ENCODE peak calls at places on chromosomes 1 and 21, in ten cellular contexts. N is sigmoid colon; A is H9; O is CD8-positive, alpha-beta T cell; B is brain microvascular endothelial cell; S is OCI-LY7; E is uterus; X is hepatocyte; F is esophagus squamous epithelium; W is spleen. H is an unnamed sample.

GRCh38 chr1:53620620-53620957 is 118.4 kb downstream of the GLIS1 start:
- DNase-seq in F (no peak), E (no peak), S (no peak), A (no peak), W (no peak), B (no peak), O (no peak), X (no peak), N (peak), H (no peak)

GRCh38 chr21:31706562-31706961 is 25.4 kb downstream of the SCAF4 start:
- DNase-seq in W (no peak), E (no peak), F (no peak), B (no peak), X (no peak), A (no peak), S (no peak), O (no peak), N (no peak), H (no peak)

GRCh38 chr1:225250432-225250831 is 177.4 kb downstream of the LBR start:
- DNase-seq in S (no peak), B (no peak), W (no peak), E (no peak), X (no peak), O (no peak), F (no peak), A (no peak), N (no peak), H (no peak)

GRCh38 chr1:20073247-20073646 is 3.3 kb downstream of the PLA2G5 start:
- DNase-seq in W (no peak), O (no peak), N (peak), B (no peak), F (no peak), S (peak), E (no peak), X (no peak), A (no peak), H (no peak)

GRCh38 chr1:150562384-150563339 is 13.5 kb downstream of the ADAMTSL4 start:
- DNase-seq in F (peak), N (peak), W (peak), B (no peak), E (no peak), A (peak), X (peak), S (peak), O (peak), H (peak)

GRCh38 chr1:156214024-156214748 is 1.4 kb downstream of the PMF1 start:
- DNase-seq in E (no peak), O (no peak), W (no peak), N (no peak), X (no peak), F (no peak), A (no peak), S (no peak), B (peak), H (no peak)

GRCh38 chr21:39387461-39388037 is 38.7 kb upstream of the HMGN1 start:
- DNase-seq in O (peak), B (peak), F (peak), X (peak), W (peak), E (peak), S (peak), A (peak), N (peak), H (peak)

GRCh38 chr1:206569548-206569947 is 42.7 kb downstream of the EIF2D start:
- DNase-seq in B (no peak), S (no peak), O (no peak), F (no peak), N (no peak), X (no peak), W (no peak), E (no peak), A (no peak), H (no peak)

GRCh38 chr21:36454079-36454478 is 25.8 kb downstream of the CLDN14 start:
- DNase-seq in A (no peak), N (no peak), B (no peak), W (no peak), O (no peak), X (no peak), F (no peak), S (no peak), E (no peak), H (no peak)

GRCh38 chr1:174815036-174815435 is 184.7 kb upstream of the CACYBP start:
- DNase-seq in E (no peak), O (no peak), S (peak), N (no peak), X (no peak), B (peak), A (no peak), F (no peak), W (no peak), H (no peak)

GRCh38 chr1:212671342-212672031 is 28.2 kb downstream of the BATF3 start:
- DNase-seq in F (no peak), N (no peak), W (peak), S (peak), O (no peak), X (peak), E (peak), B (peak), A (peak), H (no peak)

GRCh38 chr1:212119863-212120262 is 84.3 kb downstream of the DTL start:
- DNase-seq in F (no peak), W (no peak), E (no peak), A (no peak), S (no peak), N (no peak), O (no peak), X (peak), B (no peak), H (no peak)

GRCh38 chr1:8871965-8872399 is 6.5 kb downstream of the ENO1 start:
- DNase-seq in B (no peak), A (no peak), N (no peak), W (no peak), S (no peak), X (no peak), F (no peak), O (no peak), E (no peak), H (no peak)

GRCh38 chr21:41348434-41348833 is 13.4 kb upstream of the MX2 start:
- DNase-seq in W (no peak), F (no peak), E (no peak), S (no peak), X (no peak), O (no peak), B (no peak), A (no peak), N (no peak), H (no peak)
- H3K27ac ChIP-seq in W (peak), F (no peak), E (no peak), S (no peak), X (no peak), O (no peak), B (no peak), A (no peak), N (no peak), H (no peak)

DNA sequence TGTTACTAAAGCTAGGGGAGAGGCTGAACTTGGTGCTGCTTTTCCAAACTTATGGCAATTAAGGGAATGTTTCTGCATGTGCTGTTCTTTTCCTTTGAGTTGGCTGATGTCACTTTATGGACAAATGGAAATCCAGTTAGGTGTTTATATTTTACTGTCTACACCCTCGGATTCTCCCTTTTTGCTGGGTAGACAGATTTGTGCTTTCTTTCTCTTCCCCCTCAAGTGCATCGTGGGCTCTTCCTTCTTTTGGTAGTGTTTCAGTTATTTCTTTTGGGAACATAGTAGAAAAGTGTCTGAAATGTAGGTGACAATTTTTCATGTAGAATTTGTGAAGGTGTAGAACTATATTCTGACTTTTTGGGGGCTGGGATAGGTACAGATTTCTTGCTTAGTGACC is 22.9 kb downstream of the SYT14 start:
- DNase-seq in F (no peak), W (no peak), B (no peak), X (no peak), O (no peak), E (no peak), N (no peak), A (no peak), S (no peak), H (no peak)
- H3K27ac ChIP-seq in F (no peak), W (no peak), B (no peak), X (no peak), O (no peak), E (no peak), N (no peak), A (no peak), S (no peak), H (no peak)

DNA sequence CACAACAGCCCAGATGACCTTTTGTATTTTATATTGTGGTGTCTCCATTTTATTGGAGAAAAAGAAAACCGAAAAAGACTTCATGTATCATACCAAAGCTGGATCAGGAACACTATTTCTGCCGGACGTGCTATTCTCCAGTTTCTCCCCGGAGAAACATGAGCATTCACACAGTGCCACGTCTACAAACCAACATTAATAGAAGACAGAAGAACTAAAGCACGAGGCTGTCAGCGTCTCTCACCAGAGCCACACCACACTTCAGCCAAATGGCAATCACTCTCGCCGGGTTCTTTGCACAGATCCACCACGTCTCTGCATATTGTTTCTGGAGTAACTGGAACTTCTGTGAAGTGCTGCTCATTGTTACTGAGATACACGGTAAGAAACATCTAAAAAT is 24.8 kb downstream of the TP53BP2 start:
- DNase-seq in O (no peak), W (no peak), F (no peak), B (no peak), E (no peak), N (no peak), S (no peak), A (no peak), X (no peak), H (no peak)
- H3K27ac ChIP-seq in O (no peak), W (no peak), F (no peak), B (no peak), E (no peak), N (no peak), S (no peak), A (no peak), X (no peak), H (no peak)

DNA sequence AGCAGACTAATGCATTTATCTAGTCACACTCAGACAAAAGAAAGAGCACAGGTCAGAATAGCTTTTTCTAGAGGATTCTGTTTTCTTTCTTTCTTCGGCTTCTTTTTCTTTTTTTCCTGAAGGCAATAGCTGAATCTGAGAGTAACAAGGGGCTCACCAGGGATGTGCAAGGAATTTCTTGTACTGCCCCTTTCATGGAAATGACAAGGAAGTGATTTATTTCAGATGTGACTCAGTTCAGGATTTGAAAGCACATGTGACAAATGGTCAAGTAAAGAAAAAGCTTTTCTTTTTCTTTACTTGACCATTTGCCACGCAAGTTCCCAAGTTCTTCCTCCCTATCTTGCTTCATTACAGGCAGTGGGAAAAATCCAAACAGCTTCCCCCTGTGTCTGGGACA is 202.0 kb downstream of the GABPA start:
- DNase-seq in A (no peak), O (no peak), B (no peak), S (no peak), F (no peak), N (no peak), X (no peak), W (no peak), E (no peak), H (no peak)
- H3K27ac ChIP-seq in A (no peak), O (no peak), B (peak), S (no peak), F (no peak), N (no peak), X (no peak), W (no peak), E (peak), H (no peak)

GRCh38 chr1:161185732-161186311 is 8.5 kb upstream of the B4GALT3 start:
- DNase-seq in A (no peak), E (no peak), B (no peak), S (peak), W (peak), X (no peak), O (no peak), F (no peak), N (no peak), H (no peak)
- H3K27ac ChIP-seq in A (no peak), E (peak), B (no peak), S (peak), W (peak), X (no peak), O (peak), F (peak), N (peak), H (peak)

GRCh38 chr1:234726359-234726836 is 116.4 kb upstream of the IRF2BP2 start:
- DNase-seq in S (peak), B (peak), X (no peak), A (peak), E (no peak), W (no peak), O (no peak), F (no peak), N (peak), H (no peak)
- H3K27ac ChIP-seq in S (peak), B (peak), X (peak), A (no peak), E (peak), W (peak), O (no peak), F (peak), N (peak), H (no peak)

GRCh38 chr21:33162436-33162921 is 67.3 kb upstream of the IFNAR2 start:
- DNase-seq in W (no peak), E (peak), B (no peak), N (no peak), A (no peak), O (no peak), F (no peak), S (no peak), X (no peak), H (no peak)

GRCh38 chr21:33155005-33155404 is 74.7 kb upstream of the IFNAR2 start:
- DNase-seq in N (no peak), F (no peak), B (no peak), O (no peak), E (no peak), A (no peak), X (no peak), W (no peak), S (no peak), H (no peak)

GRCh38 chr21:33157303-33157702 is 72.4 kb upstream of the IFNAR2 start:
- DNase-seq in N (no peak), W (no peak), E (no peak), B (no peak), A (no peak), F (no peak), S (no peak), X (no peak), O (no peak), H (no peak)

GRCh38 chr21:33155457-33155856 is 74.3 kb upstream of the IFNAR2 start:
- DNase-seq in X (no peak), E (no peak), O (no peak), A (no peak), N (no peak), F (no peak), W (no peak), B (no peak), S (no peak), H (no peak)

GRCh38 chr21:33158654-33159053 is 71.1 kb upstream of the IFNAR2 start:
- DNase-seq in O (no peak), A (no peak), F (no peak), E (no peak), W (no peak), B (no peak), X (no peak), S (no peak), N (no peak), H (no peak)
- H3K27ac ChIP-seq in O (no peak), A (no peak), F (no peak), E (no peak), W (no peak), B (no peak), X (no peak), S (no peak), N (no peak), H (no peak)

GRCh38 chr1:205396972-205397616 is 24.8 kb downstream of the LEMD1 start:
- DNase-seq in A (peak), E (no peak), S (peak), O (no peak), X (peak), F (no peak), B (peak), W (no peak), N (no peak), H (no peak)

GRCh38 chr1:205387845-205388244 is 31.1 kb upstream of the KLHDC8A start:
- DNase-seq in S (no peak), O (no peak), N (no peak), A (no peak), X (no peak), B (no peak), W (no peak), F (no peak), E (no peak), H (no peak)

GRCh38 chr1:205392650-205393049 is 29.2 kb downstream of the LEMD1 start:
- DNase-seq in X (no peak), A (no peak), F (no peak), O (no peak), E (no peak), N (no peak), W (no peak), S (no peak), B (no peak), H (no peak)

GRCh38 chr1:205395616-205396015 is 26.2 kb downstream of the LEMD1 start:
- DNase-seq in X (no peak), O (no peak), N (no peak), E (no peak), W (no peak), F (no peak), S (no peak), A (no peak), B (no peak), H (no peak)

DNA sequence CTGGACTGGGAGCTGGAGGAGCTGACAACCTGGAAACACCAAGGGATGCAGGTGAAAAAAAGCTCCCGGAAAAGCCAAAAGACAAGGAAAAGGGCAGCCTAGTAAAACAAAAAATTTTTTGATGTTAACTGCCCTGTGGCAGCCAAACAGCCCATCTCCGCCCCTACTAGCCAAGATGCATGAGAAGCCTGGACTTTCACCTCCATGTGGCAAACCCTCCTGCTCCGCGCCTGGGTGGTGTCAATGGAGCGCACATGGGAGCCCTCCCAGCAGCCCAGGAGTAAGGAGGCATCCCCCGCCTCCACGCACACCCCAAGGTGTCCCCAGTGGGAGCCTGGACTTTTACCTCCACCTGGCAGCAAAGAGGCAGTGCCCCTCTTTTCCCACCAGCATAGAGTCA is 30.5 kb downstream of the LEMD1 start:
- DNase-seq in W (no peak), F (no peak), N (no peak), O (no peak), A (no peak), E (no peak), B (no peak), X (no peak), S (no peak), H (no peak)
- H3K27ac ChIP-seq in W (no peak), F (no peak), N (no peak), O (no peak), A (no peak), E (no peak), B (no peak), X (no peak), S (no peak), H (no peak)

H was measured in CD4-positive, alpha-beta T cell.